ENCODE peak calls at places on chromosome 19, in five cellular contexts. O is nephron progenitor cell, H is NB4, V is BJ, F is IMR-90. L is an unnamed sample.

GRCh38 chr19:7194566-7194965 is 99.6 kb downstream of the INSR start:
- DNase-seq in V (no peak), H (no peak), F (no peak), O (no peak), L (no peak)

GRCh38 chr19:5178051-5178450 is 162.6 kb downstream of the PTPRS start:
- DNase-seq in V (no peak), H (no peak), F (no peak), O (no peak), L (no peak)

GRCh38 chr19:14916848-14917247 is 24.4 kb upstream of the OR7C2 start:
- DNase-seq in F (no peak), H (peak), O (no peak), V (no peak), L (no peak)

GRCh38 chr19:29806098-29806866 is 5.5 kb upstream of the CCNE1 start:
- DNase-seq in H (peak), F (peak), O (no peak), V (no peak), L (peak)

GRCh38 chr19:31135841-31136240 is 213.4 kb downstream of the TSHZ3 start:
- DNase-seq in O (no peak), H (no peak), V (peak), F (peak), L (peak)

GRCh38 chr19:28330831-28331230 is 882.1 kb downstream of the UQCRFS1 start:
- DNase-seq in V (no peak), O (no peak), F (no peak), H (no peak), L (peak)

GRCh38 chr19:34232566-34233481 is 21.5 kb upstream of the GARRE1 start:
- DNase-seq in O (no peak), V (peak), H (peak), F (peak), L (peak)

GRCh38 chr19:55259540-55260210 is 858 bp upstream of the PPP6R1 start:
- DNase-seq in H (peak), O (peak), F (no peak), V (no peak), L (no peak)

GRCh38 chr19:34265221-34265650 is 10.9 kb downstream of the GARRE1 start:
- DNase-seq in O (no peak), V (no peak), H (no peak), F (no peak), L (no peak)

GRCh38 chr19:52112624-52113023 is 17.1 kb upstream of the ZNF841 start:
- DNase-seq in V (no peak), F (no peak), O (no peak), H (no peak), L (no peak)

GRCh38 chr19:32199501-32200040 is 145.8 kb upstream of the ZNF507 start:
- DNase-seq in V (no peak), H (no peak), O (no peak), F (no peak), L (no peak)

GRCh38 chr19:2663920-2664571 is 38.4 kb downstream of the GNG7 start:
- DNase-seq in O (no peak), F (no peak), H (peak), V (no peak), L (no peak)

GRCh38 chr19:48373567-48373966 is 9.4 kb downstream of the SYNGR4 start:
- DNase-seq in F (no peak), H (no peak), O (no peak), V (no peak), L (no peak)

GRCh38 chr19:5048727-5049553 is 80.0 kb downstream of the KDM4B start:
- DNase-seq in F (peak), H (no peak), V (no peak), O (no peak), L (peak)

GRCh38 chr19:2427323-2428026 is at the start of gene TIMM13:
- DNase-seq in V (peak), F (peak), O (peak), H (peak), L (peak)

GRCh38 chr19:5953680-5954213 is 24.2 kb downstream of the RANBP3 start:
- DNase-seq in O (no peak), V (no peak), F (no peak), H (no peak), L (peak)

GRCh38 chr19:3243851-3244700 is 19.6 kb downstream of the CELF5 start:
- DNase-seq in H (peak), O (peak), F (peak), V (no peak), L (peak)

GRCh38 chr19:911197-912033 is 1.6 kb downstream of the R3HDM4 start:
- DNase-seq in O (no peak), H (no peak), F (no peak), V (no peak), L (no peak)

GRCh38 chr19:35069706-35070105 is 28.2 kb downstream of the HPN start:
- DNase-seq in F (peak), H (no peak), V (no peak), O (no peak), L (no peak)

GRCh38 chr19:51422053-51422448 is 4.6 kb upstream of the SIGLEC10 start:
- DNase-seq in F (peak), H (peak), V (no peak), O (peak), L (peak)

GRCh38 chr19:32311371-32311770 is 34.0 kb upstream of the ZNF507 start:
- DNase-seq in V (no peak), H (no peak), O (no peak), F (no peak), L (no peak)

GRCh38 chr19:4027146-4027545 is 19.6 kb downstream of the PIAS4 start:
- DNase-seq in F (no peak), H (no peak), O (no peak), V (no peak), L (no peak)

GRCh38 chr19:2228157-2229030 is 7.7 kb downstream of the PLEKHJ1 start:
- DNase-seq in V (no peak), O (no peak), F (no peak), H (no peak), L (no peak)

GRCh38 chr19:46616631-46617322 is 8.1 kb downstream of the PTGIR start:
- DNase-seq in V (no peak), O (peak), F (peak), H (peak), L (peak)

GRCh38 chr19:43735013-43735412 is 19.1 kb downstream of the IRGC start:
- DNase-seq in O (no peak), H (no peak), F (no peak), V (no peak), L (no peak)

GRCh38 chr19:2087621-2088100 is 8.5 kb downstream of the MOB3A start:
- DNase-seq in O (no peak), H (peak), V (no peak), F (no peak), L (no peak)

GRCh38 chr19:54137913-54138776 is 583 bp downstream of the CNOT3 start:
- DNase-seq in O (peak), H (no peak), F (no peak), V (no peak), L (peak)

GRCh38 chr19:36245210-36246005 is 30.5 kb downstream of the ZNF146 start:
- DNase-seq in H (no peak), V (no peak), F (no peak), O (peak), L (no peak)

GRCh38 chr19:48474084-48474592 is 5.0 kb downstream of the CYTH2 start:
- DNase-seq in V (no peak), H (no peak), O (no peak), F (no peak), L (no peak)

GRCh38 chr19:31890230-31890629 is 455.2 kb upstream of the ZNF507 start:
- DNase-seq in H (no peak), O (peak), V (no peak), F (no peak), L (no peak)

GRCh38 chr19:19348266-19348665 is 27.6 kb downstream of the MAU2 start:
- DNase-seq in V (no peak), F (no peak), O (no peak), H (no peak), L (peak)

GRCh38 chr19:30780032-30780431 is 407.8 kb downstream of the ZNF536 start:
- DNase-seq in O (no peak), F (no peak), H (no peak), V (no peak), L (no peak)

GRCh38 chr19:47099576-47100050 is 14.0 kb downstream of the ZC3H4 start:
- DNase-seq in V (no peak), O (no peak), F (no peak), H (peak), L (no peak)

GRCh38 chr19:33100894-33101644 is 20.1 kb downstream of the GPATCH1 start:
- DNase-seq in O (no peak), F (no peak), H (no peak), V (no peak), L (no peak)

GRCh38 chr19:8610928-8611284 is 391 bp upstream of the ADAMTS10 start:
- DNase-seq in F (no peak), H (no peak), O (no peak), V (no peak), L (no peak)

GRCh38 chr19:48533770-48534169 is 18.2 kb upstream of the SULT2B1 start:
- DNase-seq in V (no peak), F (no peak), H (peak), O (no peak), L (no peak)

DNA sequence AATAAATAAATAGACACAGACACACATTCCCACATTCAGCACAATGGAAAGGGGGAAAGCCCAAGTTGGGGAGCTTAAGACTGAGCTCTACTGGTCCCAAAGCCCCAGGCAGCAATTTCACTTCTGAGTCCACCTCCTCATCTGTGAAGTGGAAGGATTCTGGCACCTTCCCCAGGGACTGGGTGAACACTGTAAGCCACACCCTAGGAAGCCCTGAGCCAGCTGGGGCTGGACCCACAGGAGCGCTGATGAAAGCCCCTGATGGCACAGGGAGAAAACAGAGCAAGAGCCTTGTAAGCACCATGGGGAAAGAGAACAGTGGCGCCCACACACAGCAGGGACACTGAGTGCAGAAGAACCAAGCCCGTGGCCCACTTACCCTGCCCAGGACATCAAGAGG is 37.8 kb downstream of the EPS15L1 start:
- DNase-seq in O (no peak), F (no peak), H (no peak), V (no peak), L (peak)
- TF ChIP-seq CTCF in O (no peak), F (no peak), H (no peak), V (no peak), L (no peak)

GRCh38 chr19:40601061-40601973 is at the start of gene LTBP4:
- DNase-seq in O (peak), H (no peak), F (no peak), V (no peak), L (peak)
- TF ChIP-seq CTCF in O (no peak), H (no peak), F (peak), V (peak), L (no peak)

GRCh38 chr19:45500918-45501729 is 2.9 kb downstream of the PPM1N start:
- DNase-seq in V (no peak), F (no peak), H (no peak), O (no peak), L (no peak)

GRCh38 chr19:45496349-45496953 is 396 bp downstream of the RTN2 start:
- DNase-seq in O (peak), V (no peak), H (peak), F (no peak), L (no peak)

GRCh38 chr19:45499196-45500180 is 1.2 kb downstream of the PPM1N start:
- DNase-seq in O (peak), V (no peak), F (no peak), H (peak), L (peak)

GRCh38 chr19:45497791-45498190 is 452 bp upstream of the PPM1N start:
- DNase-seq in F (no peak), O (no peak), H (no peak), V (no peak), L (no peak)

DNA sequence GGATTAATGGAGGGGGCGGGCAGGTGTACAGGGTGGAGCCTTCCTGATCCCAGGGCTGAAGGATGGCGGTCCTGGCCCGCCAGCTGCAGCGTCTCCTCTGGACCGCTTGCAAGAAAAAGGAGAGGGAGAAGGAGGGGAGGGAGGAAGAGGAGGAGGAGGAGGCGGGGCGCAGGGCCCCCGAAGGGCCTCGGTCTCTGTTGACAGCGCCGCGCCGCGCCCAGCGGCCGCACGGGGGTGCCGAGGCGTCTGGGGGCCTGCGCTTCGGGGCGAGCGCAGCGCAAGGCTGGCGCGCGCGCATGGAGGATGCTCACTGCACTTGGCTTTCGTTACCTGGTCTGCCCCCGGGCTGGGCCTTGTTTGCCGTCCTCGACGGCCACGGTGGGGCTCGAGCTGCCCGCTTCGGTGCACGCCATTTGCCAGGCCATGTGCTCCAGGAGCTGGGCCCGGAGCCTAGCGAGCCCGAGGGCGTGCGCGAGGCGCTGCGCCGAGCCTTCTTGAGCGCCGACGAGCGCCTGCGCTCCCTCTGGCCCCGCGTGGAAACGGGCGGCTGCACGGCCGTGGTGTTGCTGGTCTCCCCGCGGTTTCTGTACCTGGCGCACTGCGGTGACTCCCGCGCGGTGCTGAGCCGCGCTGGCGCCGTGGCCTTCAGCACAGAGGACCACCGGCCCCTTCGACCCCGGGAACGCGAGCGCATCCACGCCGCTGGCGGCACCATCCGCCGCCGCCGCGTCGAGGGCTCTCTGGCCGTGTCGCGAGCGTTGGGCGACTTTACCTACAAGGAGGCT is at the start of gene PPM1N:
- DNase-seq in V (no peak), F (peak), O (peak), H (peak), L (peak)
- TF ChIP-seq CTCF in V (no peak), F (peak), O (no peak), H (no peak), L (no peak)

GRCh38 chr19:49908480-49909420 is 12.1 kb upstream of the IL4I1 start:
- DNase-seq in H (no peak), O (no peak), V (no peak), F (no peak), L (no peak)
- TF ChIP-seq CTCF in H (no peak), O (no peak), V (no peak), F (no peak), L (no peak)

GRCh38 chr19:42178791-42179500 is 38.5 kb downstream of the DEDD2 start:
- DNase-seq in V (no peak), F (no peak), H (no peak), O (peak), L (no peak)
- TF ChIP-seq CTCF in V (peak), F (no peak), H (peak), O (peak), L (peak)

DNA sequence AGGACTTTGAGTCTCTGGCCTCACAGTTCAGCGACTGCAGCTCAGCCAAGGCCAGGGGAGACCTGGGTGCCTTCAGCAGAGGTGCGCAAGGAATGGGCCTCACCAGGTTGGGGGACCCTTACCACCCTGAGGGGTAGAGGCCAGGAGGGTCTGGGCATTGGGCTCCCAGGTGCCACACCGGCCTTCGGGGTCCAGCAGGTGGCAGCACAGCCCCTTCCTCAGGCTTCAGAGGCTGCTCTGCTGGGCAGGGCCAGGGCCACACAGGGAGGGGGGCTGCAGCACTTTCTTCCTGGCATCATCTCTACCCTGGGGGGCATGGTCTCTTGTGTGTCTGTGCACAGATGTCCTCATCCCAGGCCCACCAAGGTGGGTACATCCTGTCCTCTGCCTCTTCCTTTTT is 12.9 kb downstream of the PIN1 start:
- DNase-seq in V (no peak), H (peak), O (peak), F (no peak), L (no peak)
- TF ChIP-seq CTCF in V (peak), H (peak), O (peak), F (peak), L (peak)